ENCODE peak calls at places on chromosomes 12 and 14, in four cellular contexts. F, Z, U and N are unnamed samples.

GRCh38 chr14:40368314-40368713 is 936.1 kb upstream of the FBXO33 start:
- DNase-seq in F (no peak), Z (no peak), U (no peak), N (no peak)

GRCh38 chr12:104610513-104611235 is 153.9 kb downstream of the CHST11 start:
- DNase-seq in F (no peak), Z (no peak), U (no peak), N (no peak)

GRCh38 chr14:86654558-86655184 is 1124.7 kb downstream of the FLRT2 start:
- DNase-seq in F (no peak), Z (peak; percentile 59), U (peak; percentile 34), N (no peak)

GRCh38 chr14:92489394-92490238 is 24.0 kb upstream of the RIN3 start:
- DNase-seq in F (no peak), Z (no peak), U (no peak), N (no peak)

GRCh38 chr12:26195250-26195640 is at the start of gene SSPN:
- DNase-seq in F (no peak), Z (no peak), U (no peak), N (no peak)

GRCh38 chr12:46401703-46402102 is 29.1 kb upstream of the SLC38A2 start:
- DNase-seq in F (no peak), Z (no peak), U (no peak), N (no peak)

GRCh38 chr12:55940065-55940732 is 9.2 kb downstream of the DGKA start:
- DNase-seq in F (peak; percentile 83), Z (peak; percentile 90), U (peak; percentile 69), N (peak; percentile 60)

GRCh38 chr12:14366211-14366762 is 805 bp downstream of the ATF7IP start:
- DNase-seq in F (no peak), Z (peak; percentile 27), U (peak; percentile 28), N (no peak)

GRCh38 chr14:100547633-100548294 is 39.5 kb downstream of the BEGAIN start:
- DNase-seq in F (no peak), Z (no peak), U (no peak), N (no peak)

GRCh38 chr12:85280138-85280983 is at the start of gene ALX1:
- DNase-seq in F (no peak), Z (no peak), U (no peak), N (no peak)

GRCh38 chr12:50192241-50192640 is 25.1 kb upstream of the CERS5 start:
- DNase-seq in F (no peak), Z (no peak), U (no peak), N (no peak)

GRCh38 chr12:121505513-121505912 is 75.3 kb downstream of the KDM2B start:
- DNase-seq in F (no peak), Z (no peak), U (no peak), N (no peak)

GRCh38 chr12:65306603-65307501 is 28.4 kb downstream of the MSRB3 start:
- DNase-seq in F (no peak), Z (peak; percentile 43), U (peak; percentile 37), N (no peak)

GRCh38 chr12:124617615-124618014 is 50.2 kb upstream of the NCOR2 start:
- DNase-seq in F (no peak), Z (peak; percentile 35), U (no peak), N (no peak)

GRCh38 chr12:115374480-115375187 is 690.7 kb upstream of the TBX3 start:
- DNase-seq in F (no peak), Z (no peak), U (no peak), N (peak; percentile 38)

GRCh38 chr14:31926123-31926522 is 151.0 kb upstream of the ARHGAP5 start:
- DNase-seq in F (no peak), Z (peak; percentile 40), U (peak; percentile 87), N (no peak)

DNA sequence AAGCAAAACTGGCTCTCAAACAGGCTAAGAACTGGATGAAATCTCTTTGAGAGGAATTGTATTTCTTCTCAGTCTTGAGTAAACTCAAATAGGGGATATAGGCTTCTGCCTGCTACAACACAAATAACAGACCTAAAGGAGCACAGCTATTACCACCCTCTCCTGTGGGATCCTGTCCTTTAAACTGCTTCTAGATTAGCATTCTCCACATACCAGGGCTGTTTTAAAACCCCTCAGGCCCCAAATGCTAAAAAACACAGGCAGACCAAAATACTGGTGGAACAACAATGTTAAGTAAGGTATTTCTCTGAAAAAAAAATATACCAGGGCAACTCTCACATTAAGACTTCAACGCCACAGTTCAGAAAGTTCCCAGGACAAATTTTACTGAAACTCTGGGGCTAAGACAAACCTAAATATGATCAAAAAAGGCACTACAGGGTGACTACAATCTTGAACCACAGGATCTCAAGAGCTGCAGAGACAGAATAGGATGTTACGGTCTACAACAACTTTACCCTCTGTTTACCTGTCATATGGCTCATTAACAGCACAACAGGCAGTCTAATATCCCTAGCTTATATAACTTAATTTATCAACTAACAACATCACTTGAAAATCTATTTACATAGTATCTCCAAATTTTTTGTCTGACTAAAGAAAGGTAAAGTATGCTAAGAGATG is 7.2 kb downstream of the CPNE8 start:
- DNase-seq in F (no peak), Z (no peak), U (no peak), N (no peak)
- TF ChIP-seq TAF1 in F (no peak), Z (no peak), U (no peak), N (no peak)

GRCh38 chr12:118307069-118307954 is 65.4 kb downstream of the TAOK3 start:
- DNase-seq in F (no peak), Z (no peak), U (no peak), N (peak; percentile 69)
- TF ChIP-seq KDM1A in F (no peak), Z (no peak), U (no peak), N (no peak)

GRCh38 chr12:129570796-129571400 is 332.9 kb downstream of the TMEM132D start:
- DNase-seq in F (no peak), Z (no peak), U (no peak), N (no peak)
- TF ChIP-seq CREB1 in F (no peak), Z (no peak), U (no peak), N (no peak)

GRCh38 chr12:1590083-1590979 is 4.0 kb downstream of the FBXL14 start:
- DNase-seq in F (no peak), Z (no peak), U (no peak), N (no peak)

GRCh38 chr12:1593232-1594044 is 943 bp downstream of the FBXL14 start:
- DNase-seq in F (no peak), Z (peak; percentile 46), U (no peak), N (no peak)

GRCh38 chr12:1592444-1593231 is 1.7 kb downstream of the FBXL14 start:
- DNase-seq in F (no peak), Z (peak; percentile 64), U (no peak), N (no peak)

GRCh38 chr12:1591543-1591942 is 2.8 kb downstream of the FBXL14 start:
- DNase-seq in F (no peak), Z (no peak), U (no peak), N (no peak)

DNA sequence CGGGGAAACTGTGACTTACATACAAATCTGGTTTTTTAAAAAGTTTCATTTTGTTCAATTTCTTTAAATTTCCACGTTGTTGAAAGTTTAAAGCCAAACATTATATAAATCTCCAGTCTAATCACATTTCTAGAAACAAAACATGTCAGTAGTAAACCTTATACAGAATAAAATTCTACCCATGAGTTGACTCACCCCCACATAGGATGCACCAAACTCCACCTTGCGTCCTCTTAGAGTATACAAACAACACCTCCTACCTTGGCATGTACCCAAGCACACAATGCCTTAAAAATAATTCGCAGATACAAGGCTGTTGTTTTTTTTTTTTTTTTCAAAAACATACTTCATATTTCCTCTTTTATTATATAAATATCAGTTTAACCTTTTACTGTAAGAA is 3.4 kb downstream of the FBXL14 start:
- DNase-seq in F (no peak), Z (peak; percentile 29), U (no peak), N (no peak)
- TF ChIP-seq TAF1 in F (no peak), Z (no peak), U (no peak), N (no peak)

GRCh38 chr12:127625372-127625771 is 641.6 kb upstream of the TMEM132C start:
- DNase-seq in F (no peak), Z (no peak), U (no peak), N (no peak)

GRCh38 chr12:127620956-127621355 is 646.0 kb upstream of the TMEM132C start:
- DNase-seq in F (no peak), Z (no peak), U (no peak), N (no peak)

GRCh38 chr12:127623362-127623761 is 643.6 kb upstream of the TMEM132C start:
- DNase-seq in F (no peak), Z (no peak), U (no peak), N (no peak)

GRCh38 chr12:127621366-127621765 is 645.6 kb upstream of the TMEM132C start:
- DNase-seq in F (no peak), Z (no peak), U (no peak), N (no peak)

DNA sequence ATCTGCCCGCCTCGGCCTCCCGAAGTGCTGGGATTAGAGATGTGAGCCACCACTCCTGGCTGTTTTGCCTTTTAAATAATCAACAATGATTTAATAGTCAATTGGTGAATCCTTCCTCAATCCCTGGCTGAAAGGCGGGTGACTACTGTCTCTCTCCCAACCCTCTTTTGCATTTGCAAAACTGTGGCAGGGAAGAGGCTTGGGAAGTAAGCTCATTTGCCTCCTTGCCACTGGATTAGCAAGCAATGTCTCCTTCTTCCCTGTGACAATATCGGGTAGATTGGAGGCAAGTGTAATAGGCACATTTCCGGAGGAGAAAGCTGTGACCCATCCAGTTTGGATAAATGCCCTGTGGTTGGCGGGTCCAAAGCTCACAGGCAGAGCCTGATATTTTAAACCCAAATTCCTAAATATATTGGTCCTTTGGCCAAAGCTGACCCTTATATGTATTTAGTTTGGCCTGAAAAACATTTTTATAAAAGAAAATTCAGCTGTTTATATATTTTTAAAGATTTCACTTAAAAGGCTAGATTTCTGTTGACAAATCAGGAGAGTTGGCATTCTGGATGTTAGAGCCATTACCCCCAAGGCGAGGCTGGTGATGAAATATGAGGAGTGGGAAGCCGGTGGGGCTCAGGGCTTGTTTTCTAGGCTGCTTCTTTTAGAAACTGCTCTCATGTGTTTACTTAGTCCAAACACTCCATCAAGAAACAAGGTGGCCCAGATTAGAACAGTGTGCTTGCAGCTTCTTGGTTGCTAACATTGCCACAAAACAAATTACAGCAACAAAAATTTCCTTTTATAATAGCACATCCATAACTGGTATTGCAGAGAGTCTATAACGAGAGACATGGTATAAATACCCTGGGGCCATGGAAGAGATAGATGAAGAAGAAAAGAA is 646.9 kb upstream of the TMEM132C start:
- DNase-seq in F (no peak), Z (no peak), U (no peak), N (no peak)
- TF ChIP-seq KDM1A in F (no peak), Z (no peak), U (no peak), N (no peak)

GRCh38 chr14:68892961-68893360 is 86.1 kb downstream of the ACTN1 start:
- DNase-seq in F (no peak), Z (no peak), U (no peak), N (no peak)
- TF ChIP-seq CREB1 in F (no peak), Z (no peak), U (no peak), N (no peak)

GRCh38 chr12:98123186-98123585 is 392.2 kb upstream of the TMPO start:
- DNase-seq in F (no peak), Z (no peak), U (no peak), N (no peak)

GRCh38 chr12:98127336-98127679 is 388.1 kb upstream of the TMPO start:
- DNase-seq in F (no peak), Z (no peak), U (no peak), N (no peak)

GRCh38 chr12:98127854-98128253 is 387.5 kb upstream of the TMPO start:
- DNase-seq in F (no peak), Z (no peak), U (no peak), N (no peak)

GRCh38 chr12:98126637-98127335 is 388.6 kb upstream of the TMPO start:
- DNase-seq in F (no peak), Z (no peak), U (peak; percentile 35), N (no peak)
- TF ChIP-seq TAF1 in F (no peak), Z (no peak), U (no peak), N (no peak)